ENCODE peak calls at places on chromosomes 16 and 17, in five cellular contexts. F is esophagus squamous epithelium, T is Peyer's patch, O is transverse colon, X is uterus. E is an unnamed sample.
A peak's percentile ranks its signal among the peaks of the same experiment; 100 is the strongest.

GRCh38 chr17:31740611-31741082 is 118.4 kb downstream of the COPRS start:
- DNase-seq in O (no peak), X (no peak), F (no peak), T (no peak), E (no peak)

GRCh38 chr17:42518755-42519545 is 17.1 kb upstream of the NAGLU start:
- DNase-seq in O (peak; percentile 91), X (peak; percentile 67), F (no peak), T (peak; percentile 90), E (peak; percentile 60)

GRCh38 chr17:1229354-1229890 is 40.8 kb upstream of the BHLHA9 start:
- DNase-seq in X (peak; percentile 37), T (peak; percentile 93), O (peak; percentile 89), F (no peak), E (peak; percentile 68)

GRCh38 chr17:62627904-62628603 is 584 bp downstream of the MRC2 start:
- DNase-seq in F (no peak), T (no peak), O (peak; percentile 28), X (peak; percentile 83), E (no peak)

GRCh38 chr17:13594762-13595697 is 6.7 kb downstream of the HS3ST3A1 start:
- DNase-seq in T (peak; percentile 90), X (peak; percentile 61), F (peak; percentile 16), O (peak; percentile 73), E (peak; percentile 79)

GRCh38 chr16:78961464-78961863 is 639.1 kb downstream of the MAF start:
- DNase-seq in O (no peak), F (no peak), X (no peak), T (no peak), E (no peak)

GRCh38 chr16:85376292-85377095 is 236.6 kb upstream of the GSE1 start:
- DNase-seq in F (no peak), X (no peak), T (no peak), O (peak; percentile 73), E (peak; percentile 77)

GRCh38 chr17:40190197-40191021 is 13.1 kb downstream of the RAPGEFL1 start:
- DNase-seq in T (no peak), F (no peak), O (no peak), X (no peak), E (no peak)

GRCh38 chr17:39678340-39679116 is 9.3 kb downstream of the PGAP3 start:
- DNase-seq in F (no peak), X (no peak), O (peak; percentile 91), T (peak; percentile 91), E (no peak)

GRCh38 chr16:23712976-23713375 is at the start of gene ERN2:
- DNase-seq in X (no peak), F (no peak), O (peak; percentile 85), T (peak; percentile 66), E (no peak)

GRCh38 chr17:77842906-77843249 is 115.6 kb upstream of the TNRC6C start:
- DNase-seq in O (no peak), F (no peak), T (no peak), X (no peak), E (no peak)

GRCh38 chr17:44636562-44636961 is 19.7 kb upstream of the MEIOC start:
- DNase-seq in O (no peak), X (no peak), T (no peak), F (no peak), E (no peak)

GRCh38 chr16:56625943-56626654 is 518 bp downstream of the MT1E start:
- DNase-seq in X (peak; percentile 76), O (peak; percentile 56), T (peak; percentile 66), F (no peak), E (peak; percentile 82)

GRCh38 chr16:71846443-71846842 is 667 bp downstream of the ATXN1L start:
- DNase-seq in X (no peak), F (no peak), T (no peak), O (peak; percentile 20), E (no peak)

GRCh38 chr17:149897-150575 is 12.7 kb downstream of the SCGB1C2 start:
- DNase-seq in F (no peak), X (peak; percentile 7), T (no peak), O (no peak), E (peak; percentile 16)

GRCh38 chr16:11004351-11004750 is 60.0 kb downstream of the CLEC16A start:
- DNase-seq in X (no peak), O (no peak), F (no peak), T (no peak), E (no peak)

GRCh38 chr16:2777231-2777902 is at the start of gene ELOB:
- DNase-seq in O (peak; percentile 91), X (peak; percentile 88), T (peak; percentile 93), F (no peak), E (peak; percentile 82)
- TF ChIP-seq POLR2A in O (peak; percentile 71), X (peak; percentile 90), T (peak; percentile 73), F (peak; percentile 52), E (peak; percentile 55)

GRCh38 chr17:65537845-65538678 is 23.4 kb downstream of the AXIN2 start:
- DNase-seq in O (no peak), X (no peak), F (no peak), T (no peak), E (no peak)

GRCh38 chr17:65535777-65536572 is 25.5 kb downstream of the AXIN2 start:
- DNase-seq in X (no peak), F (no peak), T (no peak), O (no peak), E (no peak)

GRCh38 chr17:65538679-65539529 is 22.5 kb downstream of the AXIN2 start:
- DNase-seq in O (no peak), T (no peak), X (no peak), F (no peak), E (no peak)

GRCh38 chr17:65536573-65537342 is 24.7 kb downstream of the AXIN2 start:
- DNase-seq in T (no peak), X (no peak), O (no peak), F (no peak), E (no peak)

DNA sequence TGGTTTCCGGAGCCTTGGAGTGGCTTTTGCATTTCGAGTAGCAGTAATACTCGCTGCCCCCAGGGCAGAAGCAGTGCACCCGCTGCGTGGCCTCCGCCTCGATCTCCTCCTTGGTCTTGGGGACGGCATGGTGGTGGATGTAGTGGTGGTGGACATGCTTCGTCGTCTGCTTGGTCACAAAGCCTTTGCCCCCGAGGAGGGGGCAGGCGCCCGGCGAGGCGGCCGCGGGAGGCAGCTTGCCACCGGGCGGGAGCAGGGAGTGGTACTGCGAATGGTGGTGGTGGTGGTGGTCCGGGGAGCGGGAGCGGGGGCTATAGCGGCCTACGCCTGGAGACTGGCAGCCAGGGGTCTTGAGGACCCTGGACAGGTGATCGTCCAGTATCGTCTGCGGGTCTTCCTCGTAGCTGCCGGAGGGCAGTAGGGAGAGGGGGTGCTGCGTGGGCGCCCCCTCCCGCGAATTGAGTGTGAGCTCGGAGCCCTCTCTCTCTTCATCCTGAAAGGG is 24.1 kb downstream of the AXIN2 start:
- DNase-seq in T (no peak), X (no peak), F (no peak), O (no peak), E (no peak)
- H3K36me3 ChIP-seq in T (no peaks in the 10 kb centered on the region), X (no peaks in the 10 kb centered on the region), F (peaks cover 3% of the 10 kb centered on the region), O (no peaks in the 10 kb centered on the region), E (no peaks in the 10 kb centered on the region)

DNA sequence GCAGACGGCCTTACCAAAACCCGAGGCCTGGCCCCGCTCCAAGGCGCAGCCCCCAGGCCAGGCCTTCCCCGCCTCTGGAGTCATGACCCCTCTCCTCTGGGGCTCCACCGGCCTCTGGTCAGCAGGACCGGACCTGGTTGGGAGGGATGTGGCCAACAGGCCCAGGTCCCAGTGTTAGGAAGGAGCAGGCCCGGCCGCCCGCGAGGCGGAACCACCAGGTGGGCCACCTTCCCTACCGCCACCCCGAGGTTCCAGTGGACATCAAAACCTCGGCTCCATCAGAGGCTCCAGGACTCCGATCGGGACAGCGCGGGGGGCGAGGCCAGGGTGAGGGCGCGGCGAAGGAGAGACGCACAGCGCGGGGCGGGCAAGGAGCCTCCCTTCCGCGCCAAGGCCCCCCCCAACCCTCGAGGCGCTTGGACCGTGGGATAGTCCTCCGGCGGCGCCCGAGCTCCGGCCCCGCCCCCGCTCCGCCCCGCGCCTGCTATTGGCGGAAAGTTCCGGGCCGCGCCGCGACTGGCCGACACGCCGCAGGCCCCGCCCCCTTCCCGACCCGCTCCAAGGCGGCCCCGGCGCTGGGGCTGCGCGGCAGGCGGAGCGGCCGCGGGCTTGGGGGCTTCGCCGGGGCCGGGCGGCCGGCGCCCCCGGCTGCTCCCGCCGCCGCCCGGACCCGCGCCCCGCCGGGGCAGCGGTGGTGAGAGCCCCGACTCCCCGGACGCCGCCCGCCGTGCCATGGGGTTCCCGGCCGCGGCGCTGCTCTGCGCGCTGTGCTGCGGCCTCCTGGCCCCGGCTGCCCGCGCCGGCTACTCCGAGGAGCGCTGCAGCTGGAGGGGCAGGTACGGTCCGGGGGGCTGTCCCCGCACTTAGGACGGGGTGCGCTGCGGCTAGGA is at the start of gene METRN:
- DNase-seq in X (peak; percentile 92), F (no peak), T (peak; percentile 96), O (peak; percentile 94), E (peak; percentile 92)
- TF ChIP-seq POLR2A in X (no peak), F (no peak), T (no peak), O (no peak), E (no peak)

GRCh38 chr17:75807861-75808260 is 23.3 kb downstream of the UNK start:
- DNase-seq in X (no peak), F (no peak), O (no peak), T (no peak), E (no peak)
- H3K36me3 ChIP-seq in X (no peaks in the 10 kb centered on the region), F (no peaks in the 10 kb centered on the region), O (no peaks in the 10 kb centered on the region), T (no peaks in the 10 kb centered on the region), E (peaks cover 31% of the 10 kb centered on the region)

GRCh38 chr16:88649924-88650748 is 717 bp downstream of the CYBA start:
- DNase-seq in X (no peak), F (no peak), O (peak; percentile 65), T (peak; percentile 84), E (peak; percentile 44)

GRCh38 chr16:88649195-88649923 is 1.5 kb downstream of the CYBA start:
- DNase-seq in T (peak; percentile 49), F (no peak), O (peak; percentile 41), X (no peak), E (no peak)

GRCh38 chr16:88651276-88651988 is 579 bp upstream of the CYBA start:
- DNase-seq in F (peak; percentile 68), O (peak; percentile 81), X (peak; percentile 27), T (peak; percentile 95), E (peak; percentile 65)

GRCh38 chr16:88651989-88652762 is 1.3 kb upstream of the CYBA start:
- DNase-seq in F (no peak), T (no peak), O (no peak), X (no peak), E (no peak)

DNA sequence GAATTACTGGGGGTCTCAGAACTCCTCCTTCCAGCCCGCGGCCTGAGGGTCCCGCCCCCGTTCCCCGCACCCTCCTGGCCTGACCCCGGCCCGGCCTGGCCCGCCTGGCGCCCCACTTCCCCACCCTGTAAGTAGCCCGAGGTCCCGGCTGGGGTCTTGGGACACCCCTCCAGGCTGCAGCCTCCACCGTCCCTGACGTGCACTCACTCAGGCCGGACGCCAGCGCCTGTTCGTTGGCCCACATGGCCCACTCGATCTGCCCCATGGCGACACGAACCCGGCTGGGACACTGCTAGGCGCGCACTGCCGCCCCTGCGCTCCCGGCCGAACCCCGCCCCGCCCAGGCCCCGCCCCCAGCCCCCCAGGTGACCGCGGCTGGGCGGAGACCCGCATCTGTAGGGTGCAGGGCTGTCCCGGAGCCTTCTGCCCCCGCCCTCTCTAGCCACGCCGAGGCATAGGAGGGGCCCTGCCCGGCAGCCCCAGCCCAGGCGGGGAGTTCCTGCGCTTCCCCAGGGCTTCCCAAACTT is at the start of gene CYBA:
- DNase-seq in T (peak; percentile 94), X (peak; percentile 36), F (no peak), O (peak; percentile 91), E (peak; percentile 80)
- TF ChIP-seq POLR2A in T (peak; percentile 16), X (peak; percentile 34), F (no peak), O (peak; percentile 76), E (peak; percentile 14)

DNA sequence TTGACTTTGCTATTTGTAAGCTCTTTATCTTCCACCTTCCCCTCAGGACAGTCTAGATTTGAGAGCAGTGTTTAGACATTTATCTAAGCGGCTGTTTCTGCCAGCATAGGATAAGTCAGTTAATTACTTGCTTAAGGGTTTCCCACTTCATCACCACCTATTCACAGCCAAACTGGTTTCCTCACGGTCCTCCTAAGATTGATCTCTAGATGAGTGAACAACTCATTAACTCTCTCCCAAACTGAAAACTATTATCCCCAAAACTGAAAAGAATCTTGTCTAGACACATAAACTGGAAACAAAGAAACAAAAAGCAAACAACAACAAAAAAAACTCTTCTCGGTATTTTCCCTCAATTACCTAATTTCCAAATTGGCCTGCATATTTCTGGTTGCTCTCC is 58.2 kb downstream of the SHCBP1 start:
- DNase-seq in O (no peak), T (no peak), X (no peak), F (no peak), E (no peak)
- H3K36me3 ChIP-seq in O (no peaks in the 10 kb centered on the region), T (no peaks in the 10 kb centered on the region), X (no peaks in the 10 kb centered on the region), F (no peaks in the 10 kb centered on the region), E (no peaks in the 10 kb centered on the region)